ENCODE peak calls at places on chromosomes 16 and 17, in four cellular contexts. X, I, M and G are unnamed samples.

GRCh38 chr17:53032861-53033271 is 789.9 kb upstream of the KIF2B start:
- DNase-seq in M (no peak), I (no peak), X (no peak), G (peak)

GRCh38 chr17:6082335-6082734 is 12.2 kb downstream of the WSCD1 start:
- DNase-seq in I (no peak), X (no peak), M (no peak), G (no peak)

GRCh38 chr17:69246202-69246601 is 17.6 kb upstream of the ABCA10 start:
- DNase-seq in I (no peak), M (no peak), X (no peak), G (no peak)

GRCh38 chr16:69109486-69110270 is 4.2 kb downstream of the HAS3 start:
- DNase-seq in M (no peak), I (no peak), X (no peak), G (no peak)

GRCh38 chr17:77798481-77798880 is 160.0 kb upstream of the TNRC6C start:
- DNase-seq in X (no peak), M (no peak), I (no peak), G (no peak)

GRCh38 chr16:52741386-52741785 is 194.4 kb upstream of the TOX3 start:
- DNase-seq in X (no peak), I (no peak), M (no peak), G (no peak)

GRCh38 chr17:45038771-45039634 is 12.4 kb downstream of the DCAKD start:
- DNase-seq in I (no peak), M (peak), X (no peak), G (no peak)

GRCh38 chr16:72739577-72739976 is 308.4 kb downstream of the ZFHX3 start:
- DNase-seq in I (no peak), M (no peak), X (no peak), G (no peak)

GRCh38 chr17:15247891-15248529 is 17.1 kb downstream of the PMP22 start:
- DNase-seq in M (no peak), I (no peak), X (no peak), G (no peak)

DNA sequence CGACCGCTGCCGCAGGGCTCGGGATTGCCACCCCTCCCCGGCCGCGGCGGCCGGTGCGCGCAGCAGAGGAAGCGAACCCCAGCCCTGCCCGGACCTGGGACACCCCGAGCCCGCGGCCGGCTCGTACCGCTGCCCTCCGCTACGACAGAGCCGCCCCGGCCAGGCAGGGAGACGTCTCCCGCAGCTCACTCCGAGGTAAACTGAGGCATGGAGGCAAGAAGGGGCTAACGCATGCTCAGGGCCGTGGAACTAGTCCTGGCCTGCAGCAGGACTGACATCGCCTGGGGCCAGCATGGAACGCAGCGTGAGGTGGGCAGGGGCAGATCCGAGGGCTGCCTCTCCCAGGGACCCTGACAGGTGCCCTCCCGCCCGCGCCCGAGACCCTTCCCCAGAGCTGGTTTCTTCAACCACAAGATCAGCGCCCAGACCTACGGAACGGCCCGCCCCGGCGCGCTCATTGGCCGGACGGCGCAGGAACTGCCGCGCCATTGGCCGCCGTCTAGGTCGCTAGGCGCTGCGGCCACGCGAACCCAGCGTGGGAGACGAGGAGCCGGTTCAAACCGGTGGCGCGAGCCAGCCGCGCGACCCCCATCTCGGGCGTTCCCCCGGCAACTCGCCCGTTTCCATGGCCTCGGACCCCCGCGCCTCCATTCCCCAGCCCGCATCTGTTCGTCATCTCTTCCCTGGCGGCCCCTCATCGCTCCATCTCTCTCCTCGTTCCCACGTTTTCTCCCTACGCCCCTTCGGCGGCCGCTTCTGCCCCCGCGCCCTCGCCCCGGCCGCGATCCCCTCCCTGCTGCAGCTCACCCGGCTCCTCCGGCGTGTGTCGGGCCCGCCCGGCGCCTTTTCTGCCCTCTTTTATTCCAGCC is at the start of gene SLC43A2:
- DNase-seq in X (peak), M (peak), I (peak), G (peak)
- TF ChIP-seq POLR2A in X (no peak), M (peak), I (peak), G (peak)

GRCh38 chr17:81927653-81928496 is at the start of gene MAFG:
- DNase-seq in I (peak), M (peak), X (peak), G (peak)
- TF ChIP-seq POLR2A in I (peak), M (peak), X (no peak), G (peak)

DNA sequence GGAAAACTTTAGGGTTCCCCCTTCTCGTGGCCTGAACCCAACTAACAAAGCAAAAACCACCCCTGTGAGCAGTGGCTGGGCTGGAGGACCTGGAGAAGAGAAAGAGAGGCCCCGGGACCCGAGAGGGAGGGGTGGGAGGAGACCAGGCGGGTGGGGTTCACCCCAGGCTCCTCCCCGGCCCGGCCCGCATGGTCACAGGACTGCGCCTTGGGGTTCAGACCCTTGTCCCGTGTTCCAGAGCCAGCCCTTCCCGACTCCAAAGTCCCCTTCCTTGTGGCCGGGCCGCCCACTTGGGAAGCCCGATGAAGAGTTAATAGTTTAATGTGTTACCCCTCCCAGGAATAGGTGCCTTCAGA is 852 bp downstream of the MARVELD3 start:
- DNase-seq in M (no peak), I (no peak), X (peak), G (peak)
- TF ChIP-seq POLR2A in M (no peak), I (no peak), X (no peak), G (no peak)

DNA sequence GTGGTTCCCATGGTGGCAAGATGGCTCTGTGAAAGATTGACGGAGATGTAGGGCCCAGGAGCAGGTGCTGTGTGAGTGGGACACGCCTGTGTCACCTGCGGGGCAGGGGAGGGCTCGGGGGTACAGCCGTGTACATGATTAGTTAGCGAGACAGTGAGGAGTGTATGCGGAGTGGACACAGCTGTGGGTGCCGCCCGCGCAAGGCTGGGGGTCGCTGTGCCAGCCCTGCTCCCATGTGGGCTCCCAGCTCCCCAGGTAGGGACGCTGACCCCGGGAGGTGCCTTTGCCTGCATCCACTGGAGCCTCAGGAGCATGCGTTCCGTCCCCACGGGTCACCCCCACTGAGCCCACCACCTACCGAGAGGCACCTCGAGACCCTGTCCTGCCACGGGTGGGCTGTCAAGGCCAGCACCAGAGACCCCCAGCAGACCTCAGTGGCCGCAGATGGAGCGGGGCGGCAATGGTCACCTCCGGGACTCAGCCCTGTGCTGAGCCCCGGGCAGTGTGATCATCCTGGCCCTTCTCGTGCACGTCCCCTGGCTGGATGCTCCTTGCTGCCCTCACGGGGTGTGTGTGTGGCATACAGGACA is 7.4 kb downstream of the CAPN15 start:
- DNase-seq in M (no peak), X (no peak), I (no peak), G (no peak)
- TF ChIP-seq POLR2A in M (no peak), X (no peak), I (no peak), G (no peak)

DNA sequence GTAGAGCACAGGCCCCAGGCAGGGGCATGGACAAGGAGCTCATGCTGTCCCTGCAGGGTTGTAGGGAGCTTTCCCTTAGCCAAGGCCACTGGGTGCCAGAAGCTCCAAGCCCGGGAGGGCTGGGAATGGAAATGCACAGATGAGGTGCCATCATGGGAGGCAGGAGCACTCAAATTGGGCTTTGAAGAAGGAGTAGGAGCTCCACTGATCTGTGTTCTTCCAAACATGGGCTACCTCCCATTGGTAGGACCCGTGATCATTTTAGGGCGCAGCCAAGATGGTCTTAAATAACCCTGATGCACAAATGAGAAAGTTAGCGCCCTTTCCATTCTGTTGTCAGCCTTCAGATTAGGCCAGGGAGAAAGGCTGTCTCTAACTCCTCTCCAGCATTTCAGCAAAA is 201.5 kb downstream of the ZNF423 start:
- DNase-seq in I (no peak), X (no peak), M (no peak), G (no peak)
- TF ChIP-seq POLR2A in I (no peak), X (no peak), M (no peak), G (no peak)

DNA sequence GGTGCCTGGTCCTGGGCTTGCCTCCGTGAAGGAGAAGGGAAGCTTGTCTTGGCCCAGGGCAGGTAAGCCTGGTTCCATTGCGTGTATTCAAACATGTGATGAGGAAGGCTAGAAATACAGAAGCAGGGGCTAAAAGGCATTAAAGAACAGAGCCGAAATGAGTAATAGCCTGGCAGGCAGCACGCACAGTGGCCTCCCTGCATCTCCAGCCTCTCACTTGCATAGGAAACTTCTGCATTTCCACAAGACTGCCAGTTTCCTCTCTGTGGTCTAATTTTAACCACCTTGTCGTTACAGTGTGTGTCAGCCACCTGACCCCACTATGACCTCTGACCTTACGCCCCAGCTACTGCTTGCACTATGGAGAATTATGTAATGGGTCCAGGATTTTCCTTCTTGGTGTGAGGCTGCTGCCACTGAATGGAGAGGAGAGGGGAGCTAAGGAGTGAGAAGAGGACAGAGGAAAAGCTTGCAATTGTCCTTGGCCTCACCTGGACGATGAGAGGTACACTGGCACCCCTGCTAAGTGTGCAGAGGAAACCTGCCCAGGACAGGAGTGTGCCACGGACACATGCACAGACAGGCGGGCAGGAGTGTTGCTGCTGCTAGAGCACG is 32.8 kb downstream of the HIC1 start:
- DNase-seq in M (peak), I (peak), X (no peak), G (no peak)
- TF ChIP-seq POLR2A in M (no peak), I (no peak), X (no peak), G (no peak)

DNA sequence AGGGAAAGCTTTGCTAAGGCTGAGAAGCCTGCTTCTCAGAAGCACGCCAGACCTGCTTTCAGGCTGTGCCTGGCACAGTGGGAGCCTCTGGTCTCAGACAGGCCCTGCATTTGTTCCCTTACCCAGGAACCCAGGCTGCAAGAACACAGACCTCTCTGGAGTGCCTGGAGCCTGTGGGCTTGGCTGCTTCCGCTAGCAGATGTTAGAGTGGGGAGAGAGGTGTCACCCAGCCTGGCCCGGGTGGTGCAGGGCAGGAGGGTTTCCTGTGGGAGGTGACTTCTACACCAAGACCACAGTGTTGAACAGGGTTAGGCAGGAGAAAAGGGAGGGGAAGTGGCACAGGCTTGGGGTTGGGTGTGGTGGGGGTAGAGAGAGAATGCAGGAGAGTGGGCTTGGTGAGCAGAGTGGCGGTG is 35.8 kb upstream of the ADGRG1 start:
- DNase-seq in I (no peak), M (no peak), X (no peak), G (no peak)
- TF ChIP-seq POLR2A in I (no peak), M (no peak), X (no peak), G (no peak)

DNA sequence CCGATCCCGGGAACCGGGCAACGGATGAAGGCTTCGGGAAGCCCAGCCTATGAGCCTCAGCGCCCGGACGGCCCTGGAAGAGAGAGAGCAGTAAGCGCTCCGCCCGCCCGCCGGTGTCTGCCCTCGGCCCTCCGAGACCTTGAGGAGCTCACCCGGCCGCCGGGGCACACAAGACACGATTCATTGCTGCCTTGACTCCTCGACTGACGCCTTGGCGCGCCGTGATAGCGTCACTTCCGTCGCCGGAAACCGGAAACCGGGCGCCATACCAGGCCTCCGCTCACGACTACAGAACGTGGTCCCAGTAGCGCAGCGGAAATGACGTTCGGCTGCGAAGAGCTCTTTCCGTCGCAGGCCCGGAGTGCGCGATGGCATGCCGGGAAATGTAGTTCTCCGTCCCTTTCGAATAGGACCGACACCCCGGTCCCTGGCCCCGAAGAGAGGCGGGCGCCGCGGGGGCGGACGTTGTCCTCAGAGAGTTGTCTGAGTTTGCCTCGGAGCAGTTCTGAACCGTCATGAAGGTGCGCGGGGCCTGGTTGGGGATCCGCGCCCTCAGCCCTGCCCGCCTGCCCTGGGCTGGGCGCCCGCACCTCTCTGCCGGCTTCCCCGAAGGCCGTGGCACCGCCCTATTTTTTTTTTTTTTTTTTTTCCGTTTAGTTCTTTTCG is at the start of gene UQCC4:
- DNase-seq in I (peak), X (peak), M (peak), G (peak)
- TF ChIP-seq POLR2A in I (peak), X (peak), M (peak), G (peak)